ENCODE peak calls at places on chromosomes 12 and 14, in nine cellular contexts. V is IMR-90, Q is heart left ventricle, B is H54, U is A549, S is tibial nerve, L is HepG2, D is lower leg skin, C is transverse colon. A is an unnamed sample.

GRCh38 chr12:30437044-30437443 is 258.6 kb downstream of the IPO8 start:
- DNase-seq in Q (no peak), S (no peak), L (no peak), B (no peak), D (no peak), V (no peak), U (no peak), C (no peak), A (no peak)

GRCh38 chr12:114799574-114800487 is 115.9 kb upstream of the TBX3 start:
- DNase-seq in B (peak), Q (peak), V (peak), C (peak), L (peak), D (no peak), U (peak), S (no peak), A (no peak)

GRCh38 chr12:72272731-72273498 is 745 bp downstream of the TRHDE start:
- DNase-seq in L (no peak), B (no peak), U (no peak), D (no peak), C (no peak), Q (no peak), S (no peak), V (peak), A (peak)

GRCh38 chr14:51139221-51139681 is 44.3 kb upstream of the TRIM9 start:
- DNase-seq in D (peak), V (no peak), S (no peak), U (no peak), B (no peak), L (no peak), C (peak), Q (no peak), A (no peak)

GRCh38 chr12:89280833-89281533 is 71.3 kb downstream of the DUSP6 start:
- DNase-seq in L (no peak), Q (peak), D (no peak), S (no peak), U (no peak), C (no peak), V (peak), B (no peak), A (no peak)

GRCh38 chr12:29733060-29733459 is 50.7 kb downstream of the TMTC1 start:
- DNase-seq in V (peak), C (no peak), S (no peak), D (no peak), U (no peak), B (no peak), L (no peak), Q (no peak), A (no peak)

GRCh38 chr12:22856120-22856699 is 231.2 kb downstream of the ETNK1 start:
- DNase-seq in Q (no peak), U (peak), C (no peak), D (no peak), B (peak), S (no peak), L (peak), V (peak), A (no peak)

GRCh38 chr12:16329594-16329993 is 17.9 kb upstream of the MGST1 start:
- DNase-seq in V (no peak), S (no peak), B (no peak), Q (no peak), D (no peak), L (no peak), C (no peak), U (no peak), A (no peak)

GRCh38 chr12:48199784-48200198 is 3.3 kb downstream of the OR10AD1 start:
- DNase-seq in V (peak), S (no peak), D (no peak), U (peak), C (no peak), L (no peak), B (no peak), Q (no peak), A (no peak)

GRCh38 chr14:32109676-32110075 is 32.6 kb downstream of the ARHGAP5 start:
- DNase-seq in D (no peak), V (peak), Q (no peak), U (no peak), L (no peak), S (no peak), B (no peak), C (no peak), A (no peak)

GRCh38 chr14:106875503-106875902 is 1349.1 kb downstream of the TMEM121 start:
- DNase-seq in B (no peak), L (no peak), C (peak), D (no peak), Q (no peak), V (no peak), S (no peak), U (no peak), A (no peak)

GRCh38 chr12:82841379-82841778 is 154.7 kb downstream of the TMTC2 start:
- DNase-seq in Q (no peak), L (no peak), S (no peak), U (no peak), B (no peak), V (no peak), C (no peak), D (no peak), A (no peak)

GRCh38 chr12:5944688-5945070 is 380 bp downstream of the ANO2 start:
- DNase-seq in U (no peak), Q (no peak), L (no peak), V (no peak), C (no peak), S (no peak), D (no peak), B (no peak), A (no peak)

GRCh38 chr14:62674833-62675232 is 370.4 kb downstream of the KCNH5 start:
- DNase-seq in Q (no peak), U (no peak), C (no peak), B (no peak), D (no peak), L (no peak), S (no peak), V (no peak), A (no peak)

GRCh38 chr12:68393398-68393797 is 61.2 kb upstream of the MDM1 start:
- DNase-seq in Q (no peak), V (no peak), D (no peak), S (no peak), B (no peak), L (no peak), U (no peak), C (no peak), A (no peak)

GRCh38 chr12:42161529-42161928 is 16.9 kb upstream of the GXYLT1 start:
- DNase-seq in U (no peak), L (no peak), C (no peak), V (no peak), B (no peak), D (no peak), S (no peak), Q (no peak), A (no peak)

GRCh38 chr14:100989924-100990323 is 86.4 kb upstream of the RTL1 start:
- DNase-seq in L (no peak), Q (no peak), B (no peak), C (no peak), S (no peak), D (no peak), U (peak), V (peak), A (no peak)

GRCh38 chr14:105701456-105702274 is 175.3 kb downstream of the TMEM121 start:
- DNase-seq in C (no peak), L (no peak), V (no peak), S (no peak), D (no peak), U (no peak), Q (no peak), B (no peak), A (no peak)

GRCh38 chr14:61502459-61503093 is 181.2 kb downstream of the PRKCH start:
- DNase-seq in C (no peak), V (no peak), L (no peak), B (no peak), U (no peak), S (no peak), D (no peak), Q (no peak), A (no peak)

GRCh38 chr12:98352218-98352811 is 163.1 kb upstream of the TMPO start:
- DNase-seq in S (no peak), Q (no peak), U (peak), B (peak), V (peak), C (no peak), D (no peak), L (peak), A (no peak)

GRCh38 chr14:74841230-74842207 is 34.4 kb downstream of the PROX2 start:
- DNase-seq in S (no peak), U (no peak), D (no peak), B (no peak), Q (no peak), C (no peak), V (no peak), L (no peak), A (no peak)

GRCh38 chr12:30914986-30915591 is 11.5 kb upstream of the TSPAN11 start:
- DNase-seq in Q (no peak), L (no peak), C (no peak), V (no peak), B (no peak), U (no peak), S (no peak), D (no peak), A (no peak)

GRCh38 chr12:69123909-69124638 is 115.3 kb upstream of the CPSF6 start:
- DNase-seq in B (no peak), U (peak), L (no peak), S (no peak), Q (no peak), D (no peak), V (no peak), C (no peak), A (no peak)

GRCh38 chr12:62435337-62436163 is 31.1 kb upstream of the MON2 start:
- DNase-seq in U (peak), D (peak), Q (peak), V (peak), S (peak), L (peak), C (peak), B (no peak), A (peak)

GRCh38 chr12:3099146-3099545 is 22.0 kb downstream of the TSPAN9 start:
- DNase-seq in B (no peak), S (no peak), V (no peak), Q (no peak), C (no peak), U (no peak), L (no peak), D (no peak), A (no peak)

GRCh38 chr14:64726585-64726890 is 22.3 kb downstream of the PLEKHG3 start:
- DNase-seq in C (peak), V (peak), S (no peak), Q (peak), D (no peak), B (peak), U (peak), L (no peak), A (no peak)

GRCh38 chr12:41418586-41418985 is 230.5 kb downstream of the PDZRN4 start:
- DNase-seq in D (no peak), V (no peak), Q (no peak), L (no peak), S (no peak), C (no peak), B (no peak), U (no peak), A (no peak)

GRCh38 chr12:42469355-42470006 is 120.1 kb downstream of the PRICKLE1 start:
- DNase-seq in V (no peak), Q (no peak), U (no peak), L (no peak), S (no peak), C (peak), D (no peak), B (no peak), A (peak)

GRCh38 chr12:42963993-42964392 is 374.4 kb upstream of the PRICKLE1 start:
- DNase-seq in B (no peak), C (no peak), S (no peak), D (no peak), V (no peak), U (no peak), L (no peak), Q (no peak), A (no peak)

GRCh38 chr14:74176404-74176788 is 62.9 kb upstream of the VSX2 start:
- DNase-seq in U (no peak), S (no peak), Q (no peak), B (no peak), V (no peak), L (no peak), C (no peak), D (no peak), A (no peak)

GRCh38 chr12:52921488-52922165 is 16.8 kb upstream of the KRT8 start:
- DNase-seq in C (no peak), Q (no peak), B (no peak), U (no peak), D (no peak), S (no peak), L (no peak), V (no peak), A (no peak)

GRCh38 chr12:34403706-34404376 is 381.5 kb downstream of the ALG10 start:
- DNase-seq in S (no peak), V (no peak), L (no peak), Q (peak), B (no peak), D (no peak), U (no peak), C (peak), A (no peak)

GRCh38 chr12:52879394-52880351 is 25.2 kb downstream of the KRT8 start:
- DNase-seq in B (peak), C (peak), L (peak), V (peak), S (peak), U (peak), Q (peak), D (peak), A (peak)

GRCh38 chr12:68225576-68226476 is at the start of gene IL26:
- DNase-seq in V (no peak), S (no peak), L (no peak), Q (no peak), B (no peak), C (no peak), U (no peak), D (no peak), A (no peak)

GRCh38 chr14:92471919-92472318 is 41.7 kb upstream of the RIN3 start:
- DNase-seq in D (no peak), S (no peak), B (peak), L (peak), Q (no peak), U (peak), C (peak), V (peak), A (no peak)

GRCh38 chr12:11765817-11766794 is 116.6 kb downstream of the ETV6 start:
- DNase-seq in D (no peak), B (no peak), C (peak), Q (peak), U (no peak), V (peak), S (no peak), L (no peak), A (no peak)

GRCh38 chr12:52438305-52439301 is 4.4 kb upstream of the KRT75 start:
- DNase-seq in D (no peak), Q (no peak), L (no peak), C (no peak), V (no peak), U (no peak), B (no peak), S (no peak), A (no peak)

GRCh38 chr12:128078311-128078851 is 188.6 kb upstream of the TMEM132C start:
- DNase-seq in U (no peak), C (no peak), B (no peak), D (no peak), S (no peak), Q (no peak), L (no peak), V (no peak), A (no peak)

GRCh38 chr12:62933220-62933870 is 1.6 kb downstream of the PPM1H start:
- DNase-seq in S (no peak), C (peak), B (no peak), Q (peak), U (peak), D (no peak), V (no peak), L (peak), A (no peak)

GRCh38 chr12:51827925-51828818 is 20.3 kb downstream of the FIGNL2 start:
- DNase-seq in D (no peak), S (no peak), C (peak), U (peak), V (peak), Q (no peak), B (peak), L (no peak), A (no peak)

DNA sequence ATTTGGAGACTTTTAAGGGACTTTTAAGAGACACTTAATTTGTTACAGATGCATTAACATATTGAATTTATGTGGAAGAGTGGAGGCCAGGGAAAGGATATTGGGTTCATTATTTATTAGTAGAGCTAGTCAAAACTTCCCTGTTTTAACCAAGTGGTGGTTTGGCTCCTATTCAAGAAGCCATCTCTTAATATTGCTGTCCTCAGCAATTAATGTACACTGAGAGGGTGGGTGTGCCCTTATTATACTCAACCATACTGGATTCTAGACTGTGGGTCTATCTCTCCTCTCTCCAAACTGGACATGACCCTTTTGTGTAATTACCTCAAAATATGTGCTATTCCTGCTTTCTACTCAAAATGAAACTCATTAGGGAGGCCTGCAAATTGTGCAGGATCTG is 398.7 kb upstream of the DDHD1 start:
- DNase-seq in L (no peak), S (no peak), Q (no peak), B (no peak), V (no peak), D (no peak), C (no peak), U (no peak), A (no peak)
- TF ChIP-seq POLR2A in L (no peak), S (no peak), Q (no peak), B (no peak), V (no peak), D (no peak), C (no peak), U (no peak), A (no peak)

GRCh38 chr12:121893901-121894540 is 5.4 kb downstream of the PSMD9 start:
- DNase-seq in C (no peak), U (peak), V (peak), S (no peak), D (no peak), L (peak), Q (no peak), B (peak), A (no peak)

GRCh38 chr12:121888083-121888477 is 510 bp upstream of the PSMD9 start:
- DNase-seq in V (no peak), B (no peak), Q (no peak), D (no peak), C (no peak), U (no peak), L (no peak), S (no peak), A (no peak)

GRCh38 chr12:121892673-121893561 is 4.3 kb downstream of the PSMD9 start:
- DNase-seq in D (no peak), Q (no peak), C (no peak), U (no peak), B (no peak), L (no peak), V (peak), S (no peak), A (no peak)

GRCh38 chr12:121889267-121889624 is 656 bp downstream of the PSMD9 start:
- DNase-seq in U (no peak), C (no peak), V (no peak), D (no peak), B (no peak), S (no peak), L (no peak), Q (no peak), A (no peak)

GRCh38 chr12:121888478-121889266 is at the start of gene PSMD9:
- DNase-seq in Q (peak), D (peak), V (peak), S (peak), B (peak), C (peak), U (peak), L (peak), A (peak)
- TF ChIP-seq POLR2A in Q (peak), D (no peak), V (peak), S (no peak), B (peak), C (peak), U (peak), L (peak), A (peak)

DNA sequence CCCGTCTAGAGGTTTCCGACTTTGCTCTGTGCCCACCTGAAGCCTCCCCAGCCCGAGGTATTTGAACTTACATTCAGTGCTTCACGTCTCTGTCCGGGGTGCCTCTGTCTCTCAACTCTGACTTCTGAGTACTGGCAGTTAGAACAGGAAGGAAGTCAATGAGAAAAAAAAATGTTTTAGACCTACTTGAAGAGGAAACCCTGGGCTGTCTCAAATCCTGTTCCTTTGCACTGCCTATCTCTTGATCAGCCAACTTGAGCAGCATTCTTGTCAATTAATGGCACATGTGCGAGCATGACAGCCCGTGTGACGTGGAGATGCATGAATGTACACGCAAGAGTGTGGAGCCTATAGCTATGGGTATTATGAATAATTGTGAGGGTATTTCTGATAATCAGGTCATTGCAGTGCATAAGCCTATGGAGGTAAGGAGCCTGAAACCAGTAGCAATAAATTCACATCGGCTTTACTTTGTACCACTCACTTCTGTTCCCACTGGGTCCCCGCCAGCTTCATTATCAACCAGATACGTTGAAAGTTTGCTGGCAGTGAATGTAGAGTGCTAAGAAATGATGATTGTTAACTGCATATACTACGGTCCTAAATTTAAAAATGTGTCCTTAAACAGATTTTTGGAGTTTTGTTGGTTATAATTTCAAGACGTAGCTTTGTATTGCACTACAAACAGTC is at the start of gene ARHGDIB:
- DNase-seq in L (no peak), D (peak), S (no peak), U (no peak), V (no peak), B (no peak), C (peak), Q (peak), A (no peak)
- TF ChIP-seq POLR2A in L (no peak), D (no peak), S (no peak), U (no peak), V (no peak), B (no peak), C (peak), Q (no peak), A (peak)

GRCh38 chr14:102915292-102916110 is 7.0 kb upstream of the AMN start:
- DNase-seq in D (no peak), Q (no peak), V (no peak), S (no peak), B (no peak), L (no peak), U (no peak), C (no peak), A (no peak)

GRCh38 chr14:102913341-102914211 is 8.9 kb upstream of the AMN start:
- DNase-seq in U (no peak), B (no peak), Q (no peak), L (no peak), D (no peak), C (no peak), V (no peak), S (no peak), A (no peak)

GRCh38 chr14:102916347-102917055 is 6.0 kb upstream of the AMN start:
- DNase-seq in Q (no peak), V (no peak), S (no peak), B (no peak), D (no peak), U (no peak), C (no peak), L (no peak), A (no peak)

GRCh38 chr14:102917056-102917385 is 5.4 kb upstream of the AMN start:
- DNase-seq in S (no peak), B (no peak), U (no peak), Q (no peak), V (no peak), L (no peak), D (no peak), C (peak), A (no peak)

GRCh38 chr14:102914474-102915291 is 7.8 kb upstream of the AMN start:
- DNase-seq in S (no peak), B (no peak), L (no peak), Q (no peak), D (no peak), C (no peak), V (no peak), U (no peak), A (peak)
- TF ChIP-seq POLR2A in S (no peak), B (no peak), L (no peak), Q (no peak), D (no peak), C (no peak), V (no peak), U (no peak), A (peak)

GRCh38 chr14:22555573-22556011 is 33.4 kb downstream of the DAD1 start:
- DNase-seq in D (no peak), C (no peak), S (no peak), U (no peak), Q (no peak), V (peak), L (no peak), B (no peak), A (no peak)
- TF ChIP-seq POLR2A in D (no peak), C (no peak), S (no peak), U (no peak), Q (no peak), V (no peak), L (no peak), B (no peak), A (no peak)

DNA sequence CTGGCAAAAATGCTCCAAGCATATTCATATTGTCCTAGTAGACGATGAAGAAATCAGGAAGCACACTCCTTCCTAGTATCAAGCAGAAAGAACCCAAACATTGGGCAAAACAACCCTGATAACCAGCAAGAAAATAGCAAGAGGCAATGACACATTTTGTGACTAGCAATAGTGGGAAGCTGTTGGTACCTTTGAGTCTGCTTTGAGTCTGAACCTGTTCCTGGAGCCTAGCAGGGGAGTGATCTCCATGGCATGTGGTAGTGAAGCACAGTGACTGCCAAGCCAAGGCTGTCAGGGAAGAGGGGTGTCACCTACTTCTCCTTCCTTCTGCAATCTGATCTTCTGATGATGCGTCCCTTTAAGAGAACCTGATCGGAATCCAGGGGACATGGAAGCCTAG is 533.9 kb downstream of the VRK1 start:
- DNase-seq in C (no peak), L (no peak), V (no peak), B (no peak), S (no peak), U (no peak), D (no peak), Q (no peak), A (no peak)
- TF ChIP-seq POLR2A in C (no peak), L (no peak), V (no peak), B (no peak), S (no peak), U (no peak), D (no peak), Q (no peak), A (no peak)